ENCODE peak calls at places on chromosomes 12 and 14, in eight cellular contexts. One of them, this sample, is unnamed.

GRCh38 chr12:69553626-69554248 is 31.5 kb upstream of the CCT2 start:
- DNase-seq in psoas muscle: no peak
- DNase-seq in heart right ventricle: peak; percentile 16
- DNase-seq in Panc1: no peak
- DNase-seq in Peyer's patch: no peak
- DNase-seq in breast epithelium: peak; percentile 48
- DNase-seq in heart left ventricle: no peak
- DNase-seq in K562: peak; percentile 21
- DNase-seq in this sample: no peak

GRCh38 chr14:24369907-24370687 is 2.1 kb downstream of the NFATC4 start:
- DNase-seq in Panc1: no peak
- DNase-seq in breast epithelium: no peak
- DNase-seq in heart right ventricle: no peak
- DNase-seq in K562: no peak
- DNase-seq in Peyer's patch: no peak
- DNase-seq in psoas muscle: no peak
- DNase-seq in heart left ventricle: no peak
- DNase-seq in this sample: no peak

GRCh38 chr12:23770202-23770938 is 179.1 kb downstream of the SOX5 start:
- DNase-seq in breast epithelium: no peak
- DNase-seq in K562: no peak
- DNase-seq in heart right ventricle: no peak
- DNase-seq in Panc1: no peak
- DNase-seq in heart left ventricle: no peak
- DNase-seq in psoas muscle: no peak
- DNase-seq in Peyer's patch: no peak
- DNase-seq in this sample: no peak

GRCh38 chr12:87413784-87414183 is 615.4 kb downstream of the C12orf50 start:
- DNase-seq in Peyer's patch: no peak
- DNase-seq in psoas muscle: no peak
- DNase-seq in K562: no peak
- DNase-seq in breast epithelium: no peak
- DNase-seq in heart right ventricle: no peak
- DNase-seq in Panc1: no peak
- DNase-seq in heart left ventricle: no peak
- DNase-seq in this sample: no peak

GRCh38 chr14:29908652-29909577 is 18.7 kb downstream of the PRKD1 start:
- DNase-seq in Panc1: no peak
- DNase-seq in K562: no peak
- DNase-seq in breast epithelium: no peak
- DNase-seq in heart right ventricle: no peak
- DNase-seq in psoas muscle: no peak
- DNase-seq in heart left ventricle: no peak
- DNase-seq in Peyer's patch: no peak
- DNase-seq in this sample: no peak

GRCh38 chr12:69074559-69075349 is 141.8 kb upstream of the CPM start:
- DNase-seq in heart left ventricle: no peak
- DNase-seq in breast epithelium: no peak
- DNase-seq in Panc1: no peak
- DNase-seq in Peyer's patch: no peak
- DNase-seq in K562: no peak
- DNase-seq in heart right ventricle: no peak
- DNase-seq in psoas muscle: no peak
- DNase-seq in this sample: no peak

GRCh38 chr12:46483572-46484395 is 111.2 kb upstream of the SLC38A2 start:
- DNase-seq in K562: no peak
- DNase-seq in psoas muscle: no peak
- DNase-seq in heart left ventricle: no peak
- DNase-seq in heart right ventricle: no peak
- DNase-seq in Panc1: no peak
- DNase-seq in Peyer's patch: no peak
- DNase-seq in breast epithelium: no peak
- DNase-seq in this sample: no peak

GRCh38 chr12:79848321-79848720 is 86.6 kb downstream of the PPP1R12A start:
- DNase-seq in breast epithelium: no peak
- DNase-seq in heart left ventricle: no peak
- DNase-seq in Peyer's patch: no peak
- DNase-seq in Panc1: no peak
- DNase-seq in heart right ventricle: no peak
- DNase-seq in K562: no peak
- DNase-seq in psoas muscle: no peak
- DNase-seq in this sample: no peak

GRCh38 chr12:115440438-115440837 is 756.5 kb upstream of the TBX3 start:
- DNase-seq in Panc1: no peak
- DNase-seq in Peyer's patch: peak; percentile 68
- DNase-seq in heart right ventricle: peak; percentile 65
- DNase-seq in breast epithelium: no peak
- DNase-seq in K562: peak; percentile 18
- DNase-seq in heart left ventricle: peak; percentile 84
- DNase-seq in psoas muscle: peak; percentile 63
- DNase-seq in this sample: no peak

GRCh38 chr12:116958402-116959197 is 47.9 kb downstream of the FBXW8 start:
- DNase-seq in heart left ventricle: no peak
- DNase-seq in K562: no peak
- DNase-seq in psoas muscle: no peak
- DNase-seq in Panc1: no peak
- DNase-seq in heart right ventricle: peak; percentile 17
- DNase-seq in breast epithelium: no peak
- DNase-seq in Peyer's patch: no peak
- DNase-seq in this sample: no peak

GRCh38 chr14:87049886-87050820 is 942.8 kb downstream of the GALC start:
- DNase-seq in breast epithelium: no peak
- DNase-seq in psoas muscle: no peak
- DNase-seq in heart left ventricle: no peak
- DNase-seq in Peyer's patch: no peak
- DNase-seq in Panc1: no peak
- DNase-seq in heart right ventricle: no peak
- DNase-seq in K562: peak; percentile 8
- DNase-seq in this sample: no peak

GRCh38 chr14:33714527-33715222 is 236.2 kb downstream of the EGLN3 start:
- DNase-seq in Panc1: no peak
- DNase-seq in breast epithelium: no peak
- DNase-seq in K562: no peak
- DNase-seq in heart right ventricle: no peak
- DNase-seq in heart left ventricle: no peak
- DNase-seq in psoas muscle: no peak
- DNase-seq in Peyer's patch: no peak
- DNase-seq in this sample: no peak

GRCh38 chr12:71069317-71069716 is 88.5 kb downstream of the TSPAN8 start:
- DNase-seq in breast epithelium: no peak
- DNase-seq in Panc1: no peak
- DNase-seq in psoas muscle: no peak
- DNase-seq in heart right ventricle: no peak
- DNase-seq in K562: no peak
- DNase-seq in heart left ventricle: no peak
- DNase-seq in Peyer's patch: no peak
- DNase-seq in this sample: no peak

GRCh38 chr12:132668191-132669088 is 18.7 kb downstream of the POLE start:
- DNase-seq in psoas muscle: no peak
- DNase-seq in K562: no peak
- DNase-seq in heart left ventricle: no peak
- DNase-seq in Peyer's patch: peak; percentile 39
- DNase-seq in heart right ventricle: no peak
- DNase-seq in breast epithelium: no peak
- DNase-seq in Panc1: no peak
- DNase-seq in this sample: no peak

GRCh38 chr12:27220057-27220987 is 23.8 kb upstream of the STK38L start:
- DNase-seq in breast epithelium: no peak
- DNase-seq in heart right ventricle: no peak
- DNase-seq in K562: no peak
- DNase-seq in Panc1: no peak
- DNase-seq in Peyer's patch: no peak
- DNase-seq in heart left ventricle: no peak
- DNase-seq in psoas muscle: no peak
- DNase-seq in this sample: no peak

GRCh38 chr14:57066887-57067513 is 201.7 kb downstream of the EXOC5 start:
- DNase-seq in breast epithelium: no peak
- DNase-seq in Peyer's patch: peak; percentile 59
- DNase-seq in heart right ventricle: no peak
- DNase-seq in K562: peak; percentile 22
- DNase-seq in heart left ventricle: no peak
- DNase-seq in Panc1: peak; percentile 2
- DNase-seq in psoas muscle: no peak
- DNase-seq in this sample: peak; percentile 5

GRCh38 chr12:11513288-11513687 is 117.9 kb upstream of the PRB2 start:
- DNase-seq in K562: no peak
- DNase-seq in Panc1: no peak
- DNase-seq in heart left ventricle: no peak
- DNase-seq in psoas muscle: no peak
- DNase-seq in Peyer's patch: no peak
- DNase-seq in heart right ventricle: no peak
- DNase-seq in breast epithelium: no peak
- DNase-seq in this sample: no peak

GRCh38 chr12:13206560-13206897 is 10.0 kb downstream of the EMP1 start:
- DNase-seq in Peyer's patch: no peak
- DNase-seq in psoas muscle: no peak
- DNase-seq in heart right ventricle: no peak
- DNase-seq in K562: no peak
- DNase-seq in Panc1: no peak
- DNase-seq in heart left ventricle: no peak
- DNase-seq in breast epithelium: no peak
- DNase-seq in this sample: no peak

GRCh38 chr14:31921251-31921650 is 155.9 kb upstream of the ARHGAP5 start:
- DNase-seq in Peyer's patch: no peak
- DNase-seq in heart left ventricle: no peak
- DNase-seq in K562: no peak
- DNase-seq in Panc1: no peak
- DNase-seq in heart right ventricle: no peak
- DNase-seq in breast epithelium: no peak
- DNase-seq in psoas muscle: no peak
- DNase-seq in this sample: no peak

GRCh38 chr14:97978336-97978735 is 1181.2 kb downstream of the VRK1 start:
- DNase-seq in Peyer's patch: peak; percentile 82
- DNase-seq in K562: no peak
- DNase-seq in heart left ventricle: peak; percentile 81
- DNase-seq in breast epithelium: peak; percentile 67
- DNase-seq in Panc1: no peak
- DNase-seq in heart right ventricle: peak; percentile 62
- DNase-seq in psoas muscle: peak; percentile 85
- DNase-seq in this sample: peak; percentile 71

GRCh38 chr14:97976861-97977260 is 1179.7 kb downstream of the VRK1 start:
- DNase-seq in Peyer's patch: peak; percentile 78
- DNase-seq in Panc1: no peak
- DNase-seq in heart left ventricle: no peak
- DNase-seq in heart right ventricle: no peak
- DNase-seq in breast epithelium: no peak
- DNase-seq in psoas muscle: peak; percentile 74
- DNase-seq in K562: no peak
- DNase-seq in this sample: no peak

GRCh38 chr14:97975960-97976359 is 1178.8 kb downstream of the VRK1 start:
- DNase-seq in Panc1: no peak
- DNase-seq in heart left ventricle: no peak
- DNase-seq in breast epithelium: no peak
- DNase-seq in K562: no peak
- DNase-seq in Peyer's patch: no peak
- DNase-seq in heart right ventricle: no peak
- DNase-seq in psoas muscle: no peak
- DNase-seq in this sample: no peak

GRCh38 chr14:97977711-97978261 is 1180.6 kb downstream of the VRK1 start:
- DNase-seq in Panc1: no peak
- DNase-seq in Peyer's patch: peak; percentile 84
- DNase-seq in breast epithelium: peak; percentile 81
- DNase-seq in heart right ventricle: peak; percentile 69
- DNase-seq in heart left ventricle: peak; percentile 86
- DNase-seq in K562: no peak
- DNase-seq in psoas muscle: peak; percentile 77
- DNase-seq in this sample: peak; percentile 62
- H3K27ac ChIP-seq in Panc1: no peak overlapping the region
- H3K27ac ChIP-seq in Peyer's patch: peak overlapping the region; percentile 68
- H3K27ac ChIP-seq in breast epithelium: peak overlapping the region; percentile 82
- H3K27ac ChIP-seq in heart right ventricle: peak overlapping the region; percentile 74
- H3K27ac ChIP-seq in heart left ventricle: peak overlapping the region; percentile 65
- H3K27ac ChIP-seq in K562: no peak overlapping the region
- H3K27ac ChIP-seq in psoas muscle: no peak overlapping the region
- H3K27ac ChIP-seq in this sample: peak overlapping the region; percentile 75

DNA sequence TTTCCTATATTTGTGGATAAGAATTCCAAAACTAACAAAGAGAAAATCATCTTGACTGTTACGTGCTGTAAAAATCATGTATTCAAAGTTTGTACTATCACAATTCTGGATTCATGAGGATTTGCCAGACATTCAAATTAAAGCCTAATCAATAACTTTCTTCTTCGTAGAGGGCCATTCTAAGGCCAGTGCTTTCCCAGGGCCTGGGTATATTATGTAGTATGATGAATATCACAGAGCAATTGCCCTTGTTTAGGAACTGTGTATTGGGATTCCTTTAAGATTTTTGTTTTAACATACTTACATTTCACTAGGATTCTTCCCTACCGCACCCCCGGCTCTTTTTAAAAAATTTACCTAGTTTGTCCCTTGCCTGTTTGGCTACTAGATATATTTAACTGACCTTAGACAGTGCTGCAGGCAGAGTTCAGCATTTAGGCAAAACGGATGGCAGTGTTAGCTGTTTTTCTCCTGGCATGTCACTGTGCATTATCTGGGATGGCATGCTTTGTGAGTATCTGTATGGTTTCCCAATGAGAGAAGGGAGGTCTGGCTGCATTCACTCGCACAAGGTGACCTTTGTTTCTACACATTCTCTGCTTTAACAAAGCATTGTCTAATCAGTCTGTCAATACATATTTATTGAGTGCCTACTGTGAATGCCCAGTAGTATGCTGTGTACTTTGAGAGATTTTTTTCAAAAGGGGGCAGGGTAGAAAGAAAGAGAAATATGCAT is 63.2 kb downstream of the ERC1 start:
- DNase-seq in Peyer's patch: no peak
- DNase-seq in Panc1: no peak
- DNase-seq in psoas muscle: no peak
- DNase-seq in breast epithelium: no peak
- DNase-seq in heart left ventricle: no peak
- DNase-seq in K562: no peak
- DNase-seq in heart right ventricle: peak; percentile 33
- DNase-seq in this sample: no peak
- H3K27ac ChIP-seq in Peyer's patch: no peak overlapping the region
- H3K27ac ChIP-seq in Panc1: no peak overlapping the region
- H3K27ac ChIP-seq in psoas muscle: no peak overlapping the region
- H3K27ac ChIP-seq in breast epithelium: peak overlapping the region; percentile 18
- H3K27ac ChIP-seq in heart left ventricle: peak overlapping the region; percentile 71
- H3K27ac ChIP-seq in K562: no peak overlapping the region
- H3K27ac ChIP-seq in heart right ventricle: peak overlapping the region; percentile 69
- H3K27ac ChIP-seq in this sample: peak overlapping the region; percentile 6

DNA sequence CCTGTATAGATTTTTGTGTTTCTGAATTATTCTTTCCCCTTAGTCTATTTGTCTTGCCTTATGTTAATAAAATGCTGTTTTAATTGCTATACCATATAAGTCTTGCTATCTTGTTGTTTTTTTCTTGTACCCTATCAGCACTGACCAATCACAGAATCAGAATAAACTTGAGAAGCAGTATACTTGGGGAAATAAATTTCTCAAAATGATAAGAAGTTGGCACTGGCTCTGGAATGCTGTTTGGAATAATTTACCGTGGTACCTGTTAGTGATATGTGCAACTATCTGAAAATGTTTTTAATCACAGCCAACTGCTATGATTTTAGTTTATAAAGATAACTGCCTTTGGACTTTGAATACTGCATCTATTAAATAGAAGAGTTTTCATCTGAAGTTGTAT is 37.9 kb upstream of the EPS8 start:
- DNase-seq in breast epithelium: no peak
- DNase-seq in heart right ventricle: no peak
- DNase-seq in Peyer's patch: no peak
- DNase-seq in Panc1: no peak
- DNase-seq in psoas muscle: no peak
- DNase-seq in K562: no peak
- DNase-seq in heart left ventricle: no peak
- DNase-seq in this sample: no peak
- H3K27ac ChIP-seq in breast epithelium: no peak overlapping the region
- H3K27ac ChIP-seq in heart right ventricle: no peak overlapping the region
- H3K27ac ChIP-seq in Peyer's patch: no peak overlapping the region
- H3K27ac ChIP-seq in Panc1: no peak overlapping the region
- H3K27ac ChIP-seq in psoas muscle: no peak overlapping the region
- H3K27ac ChIP-seq in K562: no peak overlapping the region
- H3K27ac ChIP-seq in heart left ventricle: no peak overlapping the region
- H3K27ac ChIP-seq in this sample: no peak overlapping the region

GRCh38 chr14:79254069-79254775 is 957.1 kb downstream of the DIO2 start:
- DNase-seq in breast epithelium: no peak
- DNase-seq in Panc1: no peak
- DNase-seq in heart left ventricle: no peak
- DNase-seq in heart right ventricle: no peak
- DNase-seq in psoas muscle: no peak
- DNase-seq in Peyer's patch: no peak
- DNase-seq in K562: no peak
- DNase-seq in this sample: no peak
- H3K27ac ChIP-seq in breast epithelium: no peak overlapping the region
- H3K27ac ChIP-seq in Panc1: no peak overlapping the region
- H3K27ac ChIP-seq in heart left ventricle: no peak overlapping the region
- H3K27ac ChIP-seq in heart right ventricle: no peak overlapping the region
- H3K27ac ChIP-seq in psoas muscle: no peak overlapping the region
- H3K27ac ChIP-seq in Peyer's patch: no peak overlapping the region
- H3K27ac ChIP-seq in K562: no peak overlapping the region
- H3K27ac ChIP-seq in this sample: no peak overlapping the region

This sample was measured in caudate nucleus.